ENCODE peak calls at places on chromosomes 12 and 14, in nine cellular contexts. B, V, Z, W, L, I, X, J and G are unnamed samples.

GRCh38 chr12:72075401-72075800 is 136.8 kb downstream of the TPH2 start:
- DNase-seq in B (no peak), V (no peak), Z (no peak), W (peak; percentile 96), L (no peak), I (no peak), X (no peak), J (no peak), G (no peak)

GRCh38 chr14:53022593-53022992 is 71.7 kb upstream of the FERMT2 start:
- DNase-seq in B (no peak), V (no peak), Z (no peak), W (no peak), L (no peak), I (no peak), X (no peak), J (no peak), G (no peak)

GRCh38 chr14:31752867-31753661 is 191.9 kb downstream of the NUBPL start:
- DNase-seq in B (no peak), V (no peak), Z (no peak), W (no peak), L (peak; percentile 1), I (no peak), X (no peak), J (no peak), G (no peak)

GRCh38 chr14:34692348-34692747 is 22.0 kb downstream of the CFL2 start:
- DNase-seq in B (no peak), V (no peak), Z (no peak), W (no peak), L (no peak), I (peak; percentile 39), X (no peak), J (no peak), G (no peak)

GRCh38 chr12:78146365-78146772 is 315.7 kb downstream of the NAV3 start:
- DNase-seq in B (peak; percentile 47), V (no peak), Z (peak; percentile 11), W (peak; percentile 72), L (no peak), I (peak; percentile 58), X (peak; percentile 65), J (peak; percentile 51), G (no peak)

GRCh38 chr12:40693503-40693863 is 1.2 kb downstream of the CNTN1 start:
- DNase-seq in B (no peak), V (peak; percentile 29), Z (no peak), W (peak; percentile 93), L (no peak), I (peak; percentile 6), X (no peak), J (peak; percentile 61), G (peak; percentile 12)

GRCh38 chr12:124053855-124054254 is 80.8 kb downstream of the ZNF664 start:
- DNase-seq in B (no peak), V (peak; percentile 41), Z (peak; percentile 18), W (peak; percentile 84), L (no peak), I (peak; percentile 74), X (peak; percentile 85), J (peak; percentile 60), G (no peak)

GRCh38 chr12:54172102-54172630 is 16.6 kb downstream of the SMUG1 start:
- DNase-seq in B (no peak), V (no peak), Z (no peak), W (peak; percentile 83), L (no peak), I (no peak), X (no peak), J (no peak), G (no peak)

GRCh38 chr12:98594050-98594853 is 766 bp downstream of the SLC25A3 start:
- DNase-seq in B (peak; percentile 28), V (no peak), Z (no peak), W (peak; percentile 48), L (peak; percentile 34), I (peak; percentile 7), X (no peak), J (no peak), G (no peak)

GRCh38 chr14:82854851-82855250 is 1321.2 kb upstream of the SEL1L start:
- DNase-seq in B (no peak), V (no peak), Z (no peak), W (peak; percentile 88), L (no peak), I (no peak), X (no peak), J (no peak), G (no peak)

GRCh38 chr14:97319691-97320090 is 522.5 kb downstream of the VRK1 start:
- DNase-seq in B (peak; percentile 51), V (no peak), Z (no peak), W (no peak), L (no peak), I (no peak), X (no peak), J (no peak), G (no peak)

GRCh38 chr14:40447032-40447431 is 1014.8 kb upstream of the FBXO33 start:
- DNase-seq in B (peak; percentile 23), V (no peak), Z (no peak), W (no peak), L (no peak), I (no peak), X (no peak), J (peak; percentile 66), G (no peak)

GRCh38 chr14:74620497-74620921 is 8.5 kb upstream of the LTBP2 start:
- DNase-seq in B (peak; percentile 98), V (no peak), Z (peak; percentile 61), W (no peak), L (peak; percentile 31), I (peak; percentile 96), X (peak; percentile 87), J (no peak), G (no peak)

GRCh38 chr14:47674148-47674545 is 1.3 kb downstream of the MDGA2 start:
- DNase-seq in B (no peak), V (peak; percentile 35), Z (no peak), W (peak; percentile 49), L (no peak), I (peak; percentile 10), X (no peak), J (peak; percentile 20), G (no peak)

GRCh38 chr14:92657457-92658142 is 90.8 kb downstream of the LGMN start:
- DNase-seq in B (no peak), V (no peak), Z (no peak), W (no peak), L (peak; percentile 23), I (no peak), X (no peak), J (no peak), G (no peak)

GRCh38 chr14:94121485-94121884 is 7.9 kb downstream of the IFI27L2 start:
- DNase-seq in B (no peak), V (no peak), Z (no peak), W (no peak), L (no peak), I (no peak), X (no peak), J (no peak), G (no peak)

GRCh38 chr12:55938826-55939501 is 8.0 kb downstream of the DGKA start:
- DNase-seq in B (no peak), V (no peak), Z (no peak), W (no peak), L (peak; percentile 41), I (no peak), X (no peak), J (no peak), G (no peak)

GRCh38 chr14:68636597-68636996 is 156.3 kb downstream of the ZFP36L1 start:
- DNase-seq in B (no peak), V (no peak), Z (no peak), W (no peak), L (no peak), I (no peak), X (no peak), J (no peak), G (no peak)

GRCh38 chr12:65854629-65855028 is 30.3 kb downstream of the HMGA2 start:
- DNase-seq in B (no peak), V (no peak), Z (no peak), W (no peak), L (no peak), I (no peak), X (peak; percentile 33), J (no peak), G (no peak)

GRCh38 chr12:27984275-27984674 is 11.7 kb upstream of the PTHLH start:
- DNase-seq in B (no peak), V (no peak), Z (no peak), W (no peak), L (no peak), I (peak; percentile 78), X (peak; percentile 59), J (no peak), G (no peak)

GRCh38 chr14:62694075-62694474 is 351.2 kb downstream of the KCNH5 start:
- DNase-seq in B (peak; percentile 63), V (no peak), Z (peak; percentile 97), W (no peak), L (no peak), I (peak; percentile 96), X (peak; percentile 97), J (no peak), G (no peak)

GRCh38 chr14:100417466-100417865 is 94.3 kb downstream of the SLC25A47 start:
- DNase-seq in B (peak; percentile 85), V (peak; percentile 60), Z (peak; percentile 87), W (peak; percentile 62), L (no peak), I (peak; percentile 94), X (peak; percentile 91), J (no peak), G (peak; percentile 73)

GRCh38 chr12:110937104-110937641 is 16.8 kb upstream of the MYL2 start:
- DNase-seq in B (peak; percentile 61), V (peak; percentile 82), Z (no peak), W (peak; percentile 82), L (peak; percentile 68), I (peak; percentile 34), X (peak; percentile 53), J (peak; percentile 51), G (no peak)

GRCh38 chr12:32603858-32604257 is 75.2 kb upstream of the DNM1L start:
- DNase-seq in B (peak; percentile 3), V (no peak), Z (no peak), W (no peak), L (peak; percentile 43), I (peak; percentile 65), X (peak; percentile 49), J (no peak), G (no peak)

GRCh38 chr12:16972923-16973770 is 367.2 kb upstream of the LMO3 start:
- DNase-seq in B (no peak), V (no peak), Z (no peak), W (no peak), L (no peak), I (no peak), X (no peak), J (no peak), G (no peak)

GRCh38 chr12:127324681-127325080 is 942.3 kb upstream of the TMEM132C start:
- DNase-seq in B (no peak), V (no peak), Z (no peak), W (no peak), L (no peak), I (no peak), X (no peak), J (no peak), G (no peak)

GRCh38 chr12:69966409-69966808 is 141.4 kb downstream of the MYRFL start:
- DNase-seq in B (peak; percentile 88), V (no peak), Z (no peak), W (no peak), L (no peak), I (peak; percentile 51), X (peak; percentile 72), J (no peak), G (no peak)

GRCh38 chr12:6369916-6370575 is 5.3 kb downstream of the SCNN1A start:
- DNase-seq in B (peak; percentile 76), V (no peak), Z (no peak), W (no peak), L (no peak), I (no peak), X (no peak), J (no peak), G (no peak)

GRCh38 chr14:100541621-100542560 is 45.3 kb downstream of the BEGAIN start:
- DNase-seq in B (no peak), V (no peak), Z (no peak), W (no peak), L (no peak), I (no peak), X (no peak), J (no peak), G (no peak)

GRCh38 chr12:54028324-54029201 is at the start of gene HOXC6:
- DNase-seq in B (peak; percentile 48), V (no peak), Z (no peak), W (peak; percentile 76), L (no peak), I (peak; percentile 74), X (no peak), J (peak; percentile 16), G (no peak)

GRCh38 chr12:53042607-53043454 is 7.0 kb upstream of the TNS2 start:
- DNase-seq in B (no peak), V (no peak), Z (no peak), W (peak; percentile 52), L (no peak), I (no peak), X (no peak), J (no peak), G (no peak)